ENCODE peak calls at places on chromosomes 4 and X, in four cellular contexts. K, O, V and B are unnamed samples.

GRCh38 chr4:33780952-33781655 is 2463.2 kb downstream of the ARAP2 start:
- DNase-seq in O (no peak), V (no peak), K (no peak), B (no peak)

GRCh38 chr4:117093581-117093980 is 8.2 kb upstream of the TRAM1L1 start:
- DNase-seq in K (no peak), O (no peak), V (no peak), B (no peak)

GRCh38 chr4:38309471-38309870 is 349.3 kb downstream of the PTTG2 start:
- DNase-seq in K (no peak), O (no peak), V (no peak), B (no peak)

GRCh38 chr4:7431696-7432530 is 2.8 kb downstream of the PSAPL1 start:
- DNase-seq in O (no peak), V (no peak), K (no peak), B (no peak)

GRCh38 chr4:22410645-22411247 is 105.1 kb downstream of the ADGRA3 start:
- DNase-seq in O (no peak), K (no peak), V (no peak), B (no peak)

GRCh38 chr4:75848891-75849290 is 53.4 kb downstream of the PPEF2 start:
- DNase-seq in V (no peak), O (no peak), K (no peak), B (no peak)

GRCh38 chr4:1862961-1863296 is 7.0 kb upstream of the LETM1 start:
- DNase-seq in K (no peak), O (no peak), V (no peak), B (no peak)

GRCh38 chr4:101706535-101707057 is 83.9 kb upstream of the BANK1 start:
- DNase-seq in O (no peak), V (no peak), K (no peak), B (no peak)

GRCh38 chrX:39709364-39709763 is 388.4 kb downstream of the BCOR start:
- DNase-seq in O (no peak), K (no peak), V (no peak), B (no peak)

GRCh38 chrX:35098419-35098818 is 155.8 kb downstream of the FAM47B start:
- DNase-seq in K (no peak), O (no peak), V (no peak), B (no peak)

GRCh38 chr4:156169011-156169410 is 215.3 kb upstream of the CTSO start:
- DNase-seq in V (no peak), K (no peak), O (peak), B (no peak)

GRCh38 chr4:61309616-61310015 is 109.5 kb downstream of the ADGRL3 start:
- DNase-seq in O (no peak), V (no peak), K (no peak), B (no peak)

DNA sequence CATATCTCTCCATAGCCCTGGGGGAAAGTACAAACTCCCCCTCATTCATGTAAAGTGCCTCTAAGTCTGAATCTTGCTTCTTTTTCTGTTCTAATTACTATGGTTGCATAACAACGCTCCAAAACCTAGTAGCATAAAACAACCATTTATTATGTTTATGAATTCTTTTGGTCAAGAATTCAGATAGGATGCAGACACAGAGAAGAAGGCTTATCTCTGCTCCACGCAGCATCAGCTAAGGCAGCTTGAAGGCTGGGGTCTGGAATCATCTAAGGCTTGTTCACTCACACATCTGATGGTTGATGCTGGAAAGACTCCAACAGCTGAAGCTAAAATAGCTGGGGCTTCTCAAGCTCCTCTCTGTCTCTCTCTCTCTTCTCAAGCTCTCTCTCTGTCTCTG is 564.5 kb downstream of the ZNF674 start:
- DNase-seq in V (no peak), O (no peak), K (no peak), B (no peak)
- TF ChIP-seq TAF1 in V (no peak), O (no peak), K (no peak), B (no peak)

GRCh38 chrX:150361070-150361776 is 1.9 kb upstream of the MAMLD1 start:
- DNase-seq in K (no peak), O (peak), V (no peak), B (no peak)

GRCh38 chrX:150361777-150362351 is 1.3 kb upstream of the MAMLD1 start:
- DNase-seq in O (peak), V (no peak), K (no peak), B (no peak)

GRCh38 chrX:150363561-150364346 is 637 bp downstream of the MAMLD1 start:
- DNase-seq in K (no peak), V (no peak), O (peak), B (no peak)

GRCh38 chrX:150364347-150365050 is 1.4 kb downstream of the MAMLD1 start:
- DNase-seq in O (peak), K (no peak), V (no peak), B (no peak)

DNA sequence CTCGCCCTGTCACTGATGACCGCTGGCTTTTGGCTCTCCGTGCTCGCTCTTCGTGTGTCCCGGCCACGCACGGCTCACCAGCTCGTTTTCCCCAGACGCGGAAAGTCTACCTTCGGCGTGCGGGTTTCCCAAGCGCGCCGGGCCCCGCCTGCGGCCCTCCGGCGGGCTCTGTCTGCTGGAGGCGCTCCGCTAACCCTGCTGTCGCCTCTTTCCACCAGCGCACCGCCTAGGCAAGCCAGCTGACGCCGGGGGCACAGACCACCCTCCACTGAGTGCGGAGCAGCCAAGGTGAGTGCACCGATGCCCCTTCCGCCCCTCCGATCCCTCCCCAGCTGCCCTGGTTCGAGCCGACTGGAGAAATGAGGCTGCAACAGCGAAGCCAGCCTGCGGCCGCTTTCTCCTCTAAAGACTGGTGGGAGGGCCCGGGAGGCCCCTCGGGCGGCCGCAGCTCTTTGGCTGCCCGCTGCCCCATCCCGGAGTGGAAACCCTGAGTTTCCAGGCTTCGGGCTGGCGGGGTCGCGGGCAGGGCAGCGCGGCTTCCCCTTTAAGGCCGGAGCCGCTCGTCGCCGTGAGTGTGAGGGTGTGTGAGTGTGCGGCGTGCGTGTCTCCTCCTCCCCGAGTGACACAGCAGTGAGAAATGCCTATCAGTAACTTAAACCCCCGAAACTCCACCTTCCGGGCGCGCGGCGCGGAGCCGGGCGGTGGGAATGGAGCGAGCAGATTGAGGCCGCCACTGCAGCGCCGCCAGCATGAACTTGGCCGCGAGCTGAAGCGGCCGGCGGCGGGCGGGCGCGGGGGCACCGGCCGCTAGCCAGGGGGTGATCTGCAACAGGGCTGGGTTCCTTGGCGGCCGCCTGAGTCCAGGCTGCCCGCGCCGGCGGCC is at the start of gene MAMLD1:
- DNase-seq in K (no peak), O (peak), V (peak), B (peak)
- TF ChIP-seq TAF1 in K (no peak), O (no peak), V (no peak), B (no peak)

GRCh38 chr4:128596844-128597243 is 212.7 kb upstream of the JADE1 start:
- DNase-seq in O (peak), V (no peak), K (no peak), B (no peak)

GRCh38 chr4:128600996-128601857 is 208.3 kb upstream of the JADE1 start:
- DNase-seq in O (peak), V (peak), K (no peak), B (no peak)

GRCh38 chr4:128601992-128602695 is 207.4 kb upstream of the JADE1 start:
- DNase-seq in K (no peak), O (peak), V (peak), B (no peak)

GRCh38 chr4:128597515-128597914 is 212.0 kb upstream of the JADE1 start:
- DNase-seq in O (no peak), V (no peak), K (no peak), B (no peak)

DNA sequence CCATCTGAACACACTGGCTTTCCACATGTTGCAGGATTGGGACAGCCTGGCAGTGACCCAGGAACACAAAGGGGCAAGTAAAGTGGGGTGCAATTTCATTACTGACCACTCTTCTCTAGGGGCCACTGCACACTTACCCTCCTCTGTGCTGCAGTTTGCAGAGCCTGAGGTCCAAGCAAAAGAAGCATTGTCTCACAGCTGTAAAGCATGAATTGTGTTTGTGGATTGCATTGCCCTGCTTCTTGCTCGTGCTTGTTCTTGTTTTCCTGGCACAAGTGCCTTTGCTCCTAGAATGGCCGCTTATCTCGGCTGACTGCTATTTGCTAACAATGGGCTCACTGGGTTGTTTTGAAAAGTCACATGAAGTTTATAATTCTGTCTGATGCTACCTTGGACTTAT is 209.1 kb upstream of the JADE1 start:
- DNase-seq in V (no peak), K (no peak), O (peak), B (no peak)
- TF ChIP-seq TAF1 in V (no peak), K (no peak), O (no peak), B (no peak)

GRCh38 chr4:23857353-23857752 is 32.5 kb downstream of the PPARGC1A start:
- DNase-seq in K (no peak), O (no peak), V (no peak), B (no peak)
- TF ChIP-seq TAF1 in K (no peak), O (no peak), V (no peak), B (no peak)

GRCh38 chr4:71564775-71565174 is 219.1 kb downstream of the GC start:
- DNase-seq in O (no peak), K (no peak), V (no peak), B (no peak)

GRCh38 chr4:71568131-71568530 is 215.7 kb downstream of the GC start:
- DNase-seq in V (no peak), K (no peak), O (no peak), B (no peak)

GRCh38 chr4:71571346-71571745 is 212.5 kb downstream of the GC start:
- DNase-seq in O (no peak), K (no peak), V (no peak), B (no peak)

GRCh38 chr4:71566856-71567255 is 217.0 kb downstream of the GC start:
- DNase-seq in V (no peak), K (no peak), O (no peak), B (no peak)

DNA sequence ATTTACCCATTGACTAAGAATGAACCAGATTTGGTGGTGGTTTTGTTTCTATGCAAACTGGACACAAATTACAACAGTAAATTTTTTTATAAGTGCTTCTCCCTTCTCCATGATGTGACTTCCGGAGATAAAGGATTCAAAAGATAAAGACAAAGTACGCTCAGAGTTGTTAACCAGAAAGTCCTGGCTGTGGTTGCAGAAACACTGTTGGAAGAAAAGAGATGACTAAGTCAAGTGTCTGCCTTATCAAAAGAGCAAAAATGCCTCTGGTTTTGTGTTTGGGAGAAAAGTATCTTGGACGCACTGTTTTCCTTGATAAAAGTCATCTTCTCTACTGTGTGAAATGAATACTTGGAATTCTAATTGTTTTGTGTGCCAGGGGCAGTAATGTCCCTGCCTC is 213.4 kb downstream of the GC start:
- DNase-seq in V (no peak), O (no peak), K (no peak), B (no peak)
- TF ChIP-seq TAF1 in V (no peak), O (no peak), K (no peak), B (no peak)

DNA sequence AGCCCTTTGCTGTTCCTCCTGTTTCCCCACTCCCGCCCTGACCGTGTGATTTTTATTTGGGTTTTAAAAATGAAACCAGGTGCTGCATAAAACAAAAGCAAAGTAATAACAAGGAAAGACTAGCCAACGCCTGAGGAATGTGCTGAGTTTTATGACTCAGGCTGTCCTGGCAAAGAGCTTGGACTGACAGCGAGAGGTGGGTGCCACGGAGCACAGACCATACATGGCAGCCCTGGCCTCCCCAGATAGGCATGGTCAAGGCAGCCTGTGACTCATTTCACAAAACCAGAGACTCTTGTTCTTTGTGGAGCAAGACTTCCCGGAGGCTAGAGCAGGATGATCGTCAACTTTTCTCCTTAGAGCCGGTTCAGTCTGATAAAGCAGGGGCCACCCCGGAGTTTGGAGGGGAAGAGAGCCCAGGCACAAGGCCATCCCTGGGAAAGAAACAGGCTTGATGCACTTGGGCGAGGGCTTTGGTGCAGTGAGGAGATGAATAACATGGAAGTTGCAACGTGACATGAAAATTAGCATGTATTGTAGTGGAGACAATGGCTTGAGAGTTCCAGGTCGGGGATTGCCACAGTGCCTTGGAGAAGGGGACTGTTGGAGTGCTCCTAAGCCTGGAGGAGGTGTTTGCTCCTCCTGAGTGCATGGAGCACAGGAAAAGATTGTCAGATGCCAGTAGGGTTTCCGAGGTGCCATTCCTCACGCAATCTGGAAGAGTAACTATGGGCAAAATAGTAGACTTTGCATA is 54.8 kb downstream of the C4orf51 start:
- DNase-seq in O (no peak), K (no peak), V (no peak), B (no peak)
- TF ChIP-seq TAF1 in O (no peak), K (no peak), V (no peak), B (no peak)